ENCODE peak calls at places on chromosomes 16 and 17, in five cellular contexts. U, F, O, R and M are unnamed samples.

GRCh38 chr16:70737377-70738082 is 51.7 kb upstream of the MTSS2 start:
- DNase-seq in F (peak; percentile 94), U (peak; percentile 73), R (peak; percentile 91), O (peak; percentile 98), M (peak; percentile 91)

GRCh38 chr17:50560931-50561750 is 626 bp downstream of the CACNA1G start:
- DNase-seq in R (no peak), F (no peak), O (no peak), U (no peak), M (peak; percentile 73)

GRCh38 chr16:69727916-69728270 is 1.5 kb upstream of the NQO1 start:
- DNase-seq in F (no peak), U (no peak), O (no peak), R (peak; percentile 38), M (no peak)

GRCh38 chr16:2473999-2474876 is 689 bp upstream of the TBC1D24 start:
- DNase-seq in F (no peak), O (peak; percentile 60), U (peak; percentile 37), R (no peak), M (peak; percentile 80)

GRCh38 chr17:67994827-67995567 is 1.3 kb downstream of the C17orf58 start:
- DNase-seq in R (no peak), F (no peak), U (peak; percentile 79), O (no peak), M (no peak)

GRCh38 chr16:2385441-2385840 is 43.8 kb upstream of the CCNF start:
- DNase-seq in U (no peak), O (no peak), F (no peak), R (peak; percentile 23), M (no peak)

GRCh38 chr16:88264641-88265285 is 118.0 kb upstream of the ZNF469 start:
- DNase-seq in O (no peak), R (peak; percentile 97), F (peak; percentile 100), U (peak; percentile 91), M (peak; percentile 82)

GRCh38 chr17:4317648-4318047 is 48.8 kb downstream of the UBE2G1 start:
- DNase-seq in U (no peak), R (no peak), F (no peak), O (no peak), M (no peak)

GRCh38 chr16:71929048-71929447 is 33.7 kb downstream of the IST1 start:
- DNase-seq in R (no peak), F (no peak), O (no peak), U (peak; percentile 67), M (no peak)

GRCh38 chr16:76222853-76223252 is 54.3 kb upstream of the CNTNAP4 start:
- DNase-seq in U (no peak), F (no peak), R (no peak), O (no peak), M (no peak)

GRCh38 chr17:31857920-31858646 is 961 bp downstream of the COPRS start:
- DNase-seq in U (no peak), F (no peak), R (no peak), O (no peak), M (no peak)

GRCh38 chr17:44906010-44906646 is 6.9 kb upstream of the EFTUD2 start:
- DNase-seq in F (no peak), R (no peak), U (peak; percentile 92), O (no peak), M (no peak)

GRCh38 chr16:27432600-27432957 is 30.6 kb downstream of the IL21R start:
- DNase-seq in R (no peak), U (peak; percentile 42), F (no peak), O (no peak), M (no peak)

GRCh38 chr17:37650419-37651003 is 7.3 kb upstream of the DDX52 start:
- DNase-seq in U (peak; percentile 69), F (no peak), R (no peak), O (peak; percentile 21), M (peak; percentile 34)

GRCh38 chr16:19601083-19601976 is 45.8 kb downstream of the VPS35L start:
- DNase-seq in U (peak; percentile 70), O (peak; percentile 56), F (no peak), R (no peak), M (peak; percentile 41)

GRCh38 chr16:2150418-2151187 is 2.2 kb downstream of the RAB26 start:
- DNase-seq in R (no peak), O (no peak), F (no peak), U (no peak), M (no peak)

GRCh38 chr17:17663160-17664072 is 17.8 kb upstream of the RAI1 start:
- DNase-seq in O (no peak), R (no peak), F (no peak), U (peak; percentile 96), M (peak; percentile 92)

GRCh38 chr16:946048-946395 is 24.8 kb downstream of the LMF1 start:
- DNase-seq in O (no peak), R (no peak), U (no peak), F (no peak), M (no peak)

GRCh38 chr17:43003542-43004172 is 2.9 kb upstream of the IFI35 start:
- DNase-seq in U (no peak), O (no peak), R (no peak), F (no peak), M (no peak)
- TF ChIP-seq CTCF in U (no peak), O (no peak), R (no peak), F (no peak), M (no peak)

GRCh38 chr17:74089869-74090464 is 113.5 kb upstream of the RPL38 start:
- DNase-seq in F (no peak), O (peak; percentile 41), U (peak; percentile 49), R (no peak), M (peak; percentile 78)
- TF ChIP-seq CTCF in F (no peak), O (peak; percentile 80), U (peak; percentile 70), R (peak; percentile 14), M (peak; percentile 82)

DNA sequence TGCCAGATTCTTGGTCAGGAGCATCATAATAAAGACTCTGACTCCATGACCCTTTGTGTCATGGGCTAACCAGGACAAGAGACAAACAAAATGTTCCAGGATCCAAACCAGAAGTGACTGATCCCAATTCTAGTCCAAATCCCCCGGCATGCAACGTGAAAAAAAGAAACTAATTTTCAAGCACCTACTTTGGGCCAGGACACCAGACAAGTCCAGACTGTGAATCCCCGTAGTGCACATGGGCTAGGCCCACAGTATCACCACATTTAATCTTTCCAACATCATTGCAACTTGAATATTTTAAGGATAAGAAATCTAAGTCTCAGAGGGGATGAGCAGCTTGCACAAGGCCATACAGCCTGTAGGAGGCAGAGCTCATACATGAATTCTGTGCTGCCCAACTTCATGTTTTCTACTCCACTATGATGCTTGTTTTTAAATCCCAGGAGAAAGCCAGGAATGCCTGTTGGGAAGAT is 365.7 kb downstream of the NPIPA8 start:
- DNase-seq in F (no peak), R (no peak), O (no peak), U (no peak), M (no peak)
- TF ChIP-seq CTCF in F (no peak), R (no peak), O (no peak), U (no peak), M (peak; percentile 7)

GRCh38 chr16:16008666-16009065 is 59.2 kb downstream of the ABCC1 start:
- DNase-seq in F (no peak), R (no peak), U (no peak), O (no peak), M (no peak)

GRCh38 chr16:16007743-16008111 is 58.3 kb downstream of the ABCC1 start:
- DNase-seq in U (no peak), R (no peak), O (peak; percentile 81), F (no peak), M (peak; percentile 84)

GRCh38 chr16:16006650-16007049 is 57.2 kb downstream of the ABCC1 start:
- DNase-seq in F (no peak), U (no peak), R (no peak), O (no peak), M (no peak)

GRCh38 chr16:16010194-16010593 is 60.8 kb downstream of the ABCC1 start:
- DNase-seq in O (no peak), U (no peak), R (no peak), F (no peak), M (no peak)

GRCh38 chr16:16009396-16009795 is 60.0 kb downstream of the ABCC1 start:
- DNase-seq in F (no peak), U (no peak), O (no peak), R (no peak), M (no peak)
- TF ChIP-seq CTCF in F (no peak), U (no peak), O (no peak), R (no peak), M (no peak)

DNA sequence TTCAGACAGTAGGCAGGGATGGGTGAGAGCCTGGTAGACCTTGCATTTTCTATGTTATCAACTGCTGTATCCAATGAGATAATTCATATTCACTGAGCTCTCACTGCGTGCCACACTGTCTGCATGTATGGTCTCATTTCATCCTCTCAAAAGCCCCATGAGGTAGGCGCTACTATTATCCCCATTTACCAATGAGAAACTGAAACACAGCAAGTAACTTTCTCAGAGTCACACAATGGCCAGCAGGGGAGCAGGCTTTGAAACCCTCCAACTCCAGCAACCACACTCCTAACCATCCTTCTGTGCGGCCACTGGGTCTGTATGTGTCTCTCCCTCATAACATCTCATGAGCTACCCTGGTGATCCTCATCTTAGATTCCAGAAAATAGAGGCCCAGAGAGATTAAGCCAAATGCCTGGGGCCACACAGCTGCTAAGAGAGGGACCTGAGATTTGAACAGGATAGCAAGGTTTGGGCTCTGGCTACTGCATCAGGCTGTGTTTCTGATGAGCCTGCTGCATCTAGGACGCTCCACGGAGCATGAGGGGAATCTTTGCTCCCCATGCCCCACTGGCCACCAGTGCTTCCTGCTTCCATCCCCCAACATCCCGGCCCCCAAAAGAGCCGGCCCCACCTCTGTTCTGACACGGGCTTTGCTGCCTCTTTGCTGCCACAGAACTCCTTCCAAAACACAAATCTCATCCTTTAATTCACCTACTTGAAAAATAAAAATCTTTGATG is 3.2 kb downstream of the CCR7 start:
- DNase-seq in R (no peak), U (no peak), F (peak; percentile 74), O (peak; percentile 71), M (peak; percentile 58)
- TF ChIP-seq CTCF in R (no peak), U (peak; percentile 31), F (no peak), O (peak; percentile 60), M (peak; percentile 25)